ENCODE peak calls at places on chromosomes 3 and 15, in seven cellular contexts. Y, K, F, N, D, J and S are unnamed samples.

GRCh38 chr3:15386352-15386751 is 41.0 kb downstream of the METTL6 start:
- DNase-seq in D (no peak), J (no peak), F (no peak), N (no peak), Y (no peak), K (no peak), S (no peak)

GRCh38 chr3:194328080-194328571 is 23.0 kb downstream of the CPN2 start:
- DNase-seq in F (peak), Y (no peak), D (peak), J (peak), K (no peak), N (no peak), S (no peak)

GRCh38 chr3:103052236-103052830 is 617.5 kb downstream of the ZPLD1 start:
- DNase-seq in K (no peak), F (no peak), N (no peak), Y (no peak), D (no peak), J (peak), S (no peak)

GRCh38 chr3:43766672-43767465 is 76.1 kb downstream of the ABHD5 start:
- DNase-seq in Y (peak), K (no peak), J (no peak), F (no peak), N (no peak), D (peak), S (no peak)

GRCh38 chr15:98063311-98063710 is 102.8 kb downstream of the ARRDC4 start:
- DNase-seq in N (no peak), K (no peak), J (no peak), F (no peak), Y (peak), D (no peak), S (no peak)

GRCh38 chr3:11481561-11481960 is 162.2 kb downstream of the VGLL4 start:
- DNase-seq in N (no peak), J (no peak), D (no peak), Y (no peak), K (no peak), F (no peak), S (no peak)

GRCh38 chr3:119296723-119297122 is 2.5 kb downstream of the ARHGAP31 start:
- DNase-seq in J (no peak), K (no peak), D (no peak), F (no peak), N (no peak), Y (no peak), S (no peak)

GRCh38 chr15:44675911-44676310 is 12.4 kb upstream of the SPG11 start:
- DNase-seq in Y (no peak), N (no peak), J (no peak), K (no peak), F (no peak), D (no peak), S (no peak)

GRCh38 chr15:39976291-39977274 is 42.7 kb downstream of the EIF2AK4 start:
- DNase-seq in J (peak), N (no peak), Y (peak), K (peak), F (no peak), D (peak), S (no peak)

GRCh38 chr3:150469031-150469930 is 61.2 kb downstream of the TSC22D2 start:
- DNase-seq in N (no peak), F (no peak), Y (peak), J (peak), K (no peak), D (peak), S (peak)

GRCh38 chr3:121698914-121699313 is 38.2 kb upstream of the HCLS1 start:
- DNase-seq in Y (no peak), N (no peak), J (no peak), F (no peak), K (no peak), D (no peak), S (no peak)

GRCh38 chr3:39207361-39208192 is 15.2 kb upstream of the XIRP1 start:
- DNase-seq in D (no peak), Y (no peak), J (no peak), K (no peak), N (no peak), F (no peak), S (no peak)

GRCh38 chr3:187714404-187714979 is 12.1 kb upstream of the RTP2 start:
- DNase-seq in Y (peak), F (peak), J (no peak), K (peak), D (peak), N (peak), S (peak)

GRCh38 chr15:90991587-90992285 is 2.6 kb downstream of the PRC1 start:
- DNase-seq in F (no peak), D (no peak), J (no peak), K (no peak), N (no peak), Y (no peak), S (no peak)

GRCh38 chr3:108406063-108406660 is 104.2 kb downstream of the MYH15 start:
- DNase-seq in K (no peak), D (peak), N (no peak), Y (no peak), F (no peak), J (no peak), S (no peak)

GRCh38 chr15:26882112-26882511 is 15.2 kb downstream of the GABRA5 start:
- DNase-seq in F (no peak), K (no peak), Y (no peak), J (no peak), D (no peak), N (no peak), S (no peak)

GRCh38 chr15:33135355-33135781 is 59.1 kb downstream of the FMN1 start:
- DNase-seq in J (peak), F (no peak), N (no peak), Y (peak), K (no peak), D (peak), S (no peak)

GRCh38 chr3:139261754-139262632 is 81.8 kb upstream of the MRPS22 start:
- DNase-seq in K (no peak), N (no peak), J (no peak), F (no peak), D (no peak), Y (no peak), S (no peak)

GRCh38 chr3:108180214-108180613 is 42.0 kb downstream of the IFT57 start:
- DNase-seq in Y (peak), D (peak), F (no peak), K (no peak), N (no peak), J (no peak), S (no peak)

GRCh38 chr15:64233299-64233698 is 70.5 kb upstream of the PPIB start:
- DNase-seq in F (no peak), Y (no peak), N (no peak), J (no peak), D (no peak), K (no peak), S (no peak)

GRCh38 chr15:68387288-68388143 is 44.4 kb downstream of the ITGA11 start:
- DNase-seq in K (no peak), D (no peak), F (no peak), Y (no peak), N (no peak), J (no peak), S (no peak)